ENCODE peak calls at places on chromosomes 11 and 22, in five cellular contexts. M is pancreas, B is ovary, W is right atrium auricular region, C is cardiac muscle cell. L is an unnamed sample.

GRCh38 chr11:17720796-17721171 is 1.4 kb downstream of the MYOD1 start:
- DNase-seq in W (no peak), B (no peak), M (peak; percentile 51), C (no peak), L (no peak)

GRCh38 chr11:25423436-25424184 is 908.3 kb upstream of the ANO3 start:
- DNase-seq in M (no peak), W (no peak), C (peak; percentile 45), B (no peak), L (no peak)

GRCh38 chr11:102260241-102260640 is 57.0 kb upstream of the BIRC3 start:
- DNase-seq in W (no peak), B (no peak), C (no peak), M (no peak), L (no peak)

GRCh38 chr11:1041471-1041870 is 5.0 kb upstream of the MUC6 start:
- DNase-seq in M (peak; percentile 73), C (no peak), W (no peak), B (no peak), L (no peak)

GRCh38 chr11:87892291-87892690 is 283.0 kb downstream of the RAB38 start:
- DNase-seq in M (no peak), C (no peak), B (no peak), W (no peak), L (no peak)

GRCh38 chr11:74033046-74033445 is 24.2 kb upstream of the UCP3 start:
- DNase-seq in C (no peak), B (no peak), M (no peak), W (no peak), L (no peak)

GRCh38 chr11:33916736-33917135 is 24.9 kb upstream of the LMO2 start:
- DNase-seq in B (no peak), W (no peak), C (no peak), M (no peak), L (no peak)

GRCh38 chr11:72696866-72697428 is 22.7 kb upstream of the PDE2A start:
- DNase-seq in B (no peak), M (peak; percentile 57), C (no peak), W (no peak), L (no peak)

GRCh38 chr11:83035070-83035854 is 36.4 kb downstream of the RAB30 start:
- DNase-seq in W (no peak), B (no peak), M (no peak), C (peak; percentile 49), L (no peak)

GRCh38 chr11:125941606-125942275 is 4.1 kb upstream of the VSIG10L2 start:
- DNase-seq in B (peak; percentile 72), C (peak; percentile 48), W (peak; percentile 68), M (peak; percentile 87), L (peak; percentile 37)

GRCh38 chr11:40421187-40421586 is 1038.3 kb downstream of the LRRC4C start:
- DNase-seq in B (no peak), M (no peak), C (no peak), W (no peak), L (no peak)

GRCh38 chr11:119319702-119320592 is 3.0 kb upstream of the MCAM start:
- DNase-seq in C (no peak), B (peak; percentile 23), W (no peak), M (no peak), L (no peak)

GRCh38 chr11:69832561-69833413 is 13.6 kb upstream of the FGF3 start:
- DNase-seq in W (no peak), B (no peak), C (no peak), M (no peak), L (peak; percentile 39)

GRCh38 chr22:17786435-17787158 is 12.3 kb upstream of the BID start:
- DNase-seq in W (peak; percentile 76), B (no peak), M (no peak), C (peak; percentile 32), L (peak; percentile 55)

GRCh38 chr11:70734911-70735310 is 336.6 kb downstream of the CTTN start:
- DNase-seq in C (no peak), B (no peak), W (no peak), M (no peak), L (no peak)

GRCh38 chr11:8365542-8365941 is 101.9 kb upstream of the LMO1 start:
- DNase-seq in C (no peak), M (no peak), W (no peak), B (no peak), L (no peak)

GRCh38 chr11:12192796-12193514 is 82.6 kb downstream of the MICAL2 start:
- DNase-seq in C (no peak), W (no peak), M (no peak), B (no peak), L (no peak)

GRCh38 chr11:95150977-95151684 is 61.5 kb downstream of the ENDOD1 start:
- DNase-seq in C (peak; percentile 94), M (peak; percentile 91), W (peak; percentile 95), B (peak; percentile 95), L (peak; percentile 94)

GRCh38 chr11:72721689-72722049 is 30.5 kb downstream of the ARAP1 start:
- DNase-seq in B (peak; percentile 46), C (peak; percentile 62), W (no peak), M (peak; percentile 80), L (no peak)

GRCh38 chr11:102802341-102802740 is 4.4 kb upstream of the MMP1 start:
- DNase-seq in W (no peak), C (peak; percentile 66), M (no peak), B (no peak), L (no peak)

GRCh38 chr11:115778928-115779650 is 274.9 kb upstream of the CADM1 start:
- DNase-seq in B (no peak), C (no peak), W (no peak), M (no peak), L (peak; percentile 77)

GRCh38 chr22:45903355-45904149 is 73.4 kb downstream of the WNT7B start:
- DNase-seq in C (peak; percentile 76), M (no peak), B (no peak), W (no peak), L (peak; percentile 48)

GRCh38 chr11:824292-824880 is 3.3 kb upstream of the CRACR2B start:
- DNase-seq in W (no peak), C (no peak), B (no peak), M (peak; percentile 98), L (no peak)

GRCh38 chr22:49650336-49651241 is 177.1 kb downstream of the BRD1 start:
- DNase-seq in B (no peak), C (no peak), M (no peak), W (no peak), L (no peak)
- H3K36me3 ChIP-seq in B (no peaks in the 10 kb centered on the region), C (no peaks in the 10 kb centered on the region), M (no peaks in the 10 kb centered on the region), W (no peaks in the 10 kb centered on the region), L (no peaks in the 10 kb centered on the region)

GRCh38 chr22:39351689-39352214 is 2.0 kb downstream of the SYNGR1 start:
- DNase-seq in C (no peak), W (no peak), M (no peak), B (no peak), L (no peak)
- H3K4me3 ChIP-seq in C (no peak overlapping the region), W (no peak overlapping the region), M (no peak overlapping the region), B (no peak overlapping the region), L (no peak overlapping the region)

GRCh38 chr11:27119396-27119795 is 78.8 kb downstream of the BBOX1 start:
- DNase-seq in B (no peak), C (no peak), M (no peak), W (no peak), L (no peak)

GRCh38 chr11:27120211-27120610 is 79.6 kb downstream of the BBOX1 start:
- DNase-seq in B (no peak), M (no peak), C (no peak), W (no peak), L (no peak)

DNA sequence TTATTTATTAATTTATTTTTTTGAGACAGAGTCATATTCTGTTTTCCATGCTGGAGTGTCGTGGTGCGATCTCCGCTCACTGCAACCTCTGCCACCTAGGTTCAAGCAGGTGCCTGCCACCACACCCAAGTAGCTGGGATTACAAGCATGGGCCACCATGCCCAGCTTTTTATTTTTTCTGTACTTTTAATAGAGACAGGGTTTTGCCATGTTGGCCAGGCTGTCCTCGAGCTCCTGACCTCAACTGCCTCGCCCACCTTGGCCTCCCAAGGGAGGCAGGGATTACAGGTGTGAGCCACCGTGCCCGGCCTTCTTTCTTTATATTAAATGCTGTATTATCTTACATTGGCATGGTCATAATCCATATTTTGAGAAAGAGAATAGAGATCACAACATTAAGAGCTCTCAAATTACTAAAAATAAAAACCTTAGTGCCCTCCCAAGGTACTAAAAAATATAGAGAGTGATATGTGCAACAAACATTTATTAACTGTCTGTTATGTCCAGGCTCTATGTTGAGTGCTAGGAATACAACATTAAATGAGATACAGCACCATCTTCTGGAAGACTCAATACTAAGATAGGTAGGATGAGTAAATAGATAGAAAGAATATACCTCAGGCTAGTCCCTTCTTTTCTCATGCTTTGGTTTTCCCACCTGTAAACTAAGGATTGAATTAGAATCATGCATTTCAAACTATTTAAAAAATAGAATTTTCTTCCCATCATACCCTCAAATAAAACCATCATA is 84.1 kb downstream of the BBOX1 start:
- DNase-seq in M (no peak), B (no peak), W (no peak), C (peak; percentile 59), L (no peak)
- TF ChIP-seq CTCF in M (no peak), B (no peak), W (peak; percentile 6), C (peak; percentile 39), L (no peak)

GRCh38 chr11:67158241-67158640 is 39.2 kb downstream of the KDM2A start:
- DNase-seq in W (no peak), B (no peak), M (no peak), C (no peak), L (no peak)

GRCh38 chr11:67157691-67158090 is 38.6 kb downstream of the KDM2A start:
- DNase-seq in C (no peak), B (no peak), M (no peak), W (no peak), L (no peak)

GRCh38 chr11:67160045-67160444 is 41.0 kb downstream of the KDM2A start:
- DNase-seq in W (no peak), M (no peak), C (no peak), B (no peak), L (no peak)

GRCh38 chr11:67153971-67154370 is 34.9 kb downstream of the KDM2A start:
- DNase-seq in M (no peak), W (no peak), B (no peak), C (no peak), L (no peak)

DNA sequence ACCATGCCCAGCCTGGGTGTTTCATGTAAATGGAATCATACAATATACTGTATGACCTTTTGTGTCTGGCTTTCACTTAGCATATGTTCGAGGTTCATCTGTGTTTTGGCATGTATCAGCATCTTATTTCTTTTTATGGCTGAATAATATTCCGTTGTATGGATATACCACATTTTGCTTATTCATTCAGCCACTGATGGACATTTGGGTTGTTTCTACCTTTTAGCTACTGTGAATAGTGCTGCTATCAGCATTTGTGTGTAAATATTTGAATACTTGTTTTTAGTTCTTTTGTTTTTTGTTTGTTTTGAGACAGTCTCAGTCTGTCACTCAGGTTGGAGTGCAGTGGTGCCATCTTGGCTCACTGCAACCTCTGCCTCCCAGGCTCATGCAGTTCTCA is 35.7 kb downstream of the KDM2A start:
- DNase-seq in M (no peak), C (no peak), B (no peak), W (no peak), L (no peak)
- H3K36me3 ChIP-seq in M (no peaks in the 10 kb centered on the region), C (peaks cover 5% of the 10 kb centered on the region), B (no peaks in the 10 kb centered on the region), W (peaks cover 9% of the 10 kb centered on the region), L (peaks cover 20% of the 10 kb centered on the region)

GRCh38 chr22:37751449-37752188 is 54.8 kb downstream of the TRIOBP start:
- DNase-seq in B (no peak), C (no peak), M (peak; percentile 81), W (no peak), L (no peak)
- H3K4me3 ChIP-seq in B (no peak overlapping the region), C (no peak overlapping the region), M (no peak overlapping the region), W (no peak overlapping the region), L (no peak overlapping the region)